ENCODE peak calls at places on chromosomes 11 and 22, in six cellular contexts. One of them, this sample, is unnamed.

GRCh38 chr11:1625541-1625940 is 3.6 kb upstream of the KRTAP5-4 start:
- DNase-seq in activated CD8-positive, alpha-beta T cell treated with anti-CD3 and anti-CD28 coated beads for 36 hours: no peak
- DNase-seq in kidney tubule cell: no peak
- DNase-seq in AML-193: no peak
- DNase-seq in naive thymus-derived CD4-positive, alpha-beta T cell: no peak
- DNase-seq in type B pancreatic cell: no peak
- DNase-seq in this sample: no peak

GRCh38 chr11:59953463-59954218 is 10.2 kb upstream of the OOSP4A start:
- DNase-seq in activated CD8-positive, alpha-beta T cell treated with anti-CD3 and anti-CD28 coated beads for 36 hours: no peak
- DNase-seq in kidney tubule cell: peak; percentile 2
- DNase-seq in AML-193: no peak
- DNase-seq in naive thymus-derived CD4-positive, alpha-beta T cell: no peak
- DNase-seq in type B pancreatic cell: no peak
- DNase-seq in this sample: no peak

GRCh38 chr11:125873881-125874555 is 13.4 kb upstream of the HYLS1 start:
- DNase-seq in activated CD8-positive, alpha-beta T cell treated with anti-CD3 and anti-CD28 coated beads for 36 hours: no peak
- DNase-seq in kidney tubule cell: no peak
- DNase-seq in AML-193: no peak
- DNase-seq in naive thymus-derived CD4-positive, alpha-beta T cell: no peak
- DNase-seq in type B pancreatic cell: no peak
- DNase-seq in this sample: no peak

GRCh38 chr11:64566042-64566914 is 24.7 kb upstream of the SLC22A12 start:
- DNase-seq in activated CD8-positive, alpha-beta T cell treated with anti-CD3 and anti-CD28 coated beads for 36 hours: peak; percentile 43
- DNase-seq in kidney tubule cell: peak; percentile 58
- DNase-seq in AML-193: no peak
- DNase-seq in naive thymus-derived CD4-positive, alpha-beta T cell: peak; percentile 18
- DNase-seq in type B pancreatic cell: no peak
- DNase-seq in this sample: no peak

GRCh38 chr11:61472868-61473267 is 35.7 kb upstream of the LRRC10B start:
- DNase-seq in activated CD8-positive, alpha-beta T cell treated with anti-CD3 and anti-CD28 coated beads for 36 hours: no peak
- DNase-seq in kidney tubule cell: no peak
- DNase-seq in AML-193: no peak
- DNase-seq in naive thymus-derived CD4-positive, alpha-beta T cell: no peak
- DNase-seq in type B pancreatic cell: no peak
- DNase-seq in this sample: no peak

GRCh38 chr11:65811764-65812475 is 21.8 kb upstream of the SNX32 start:
- DNase-seq in activated CD8-positive, alpha-beta T cell treated with anti-CD3 and anti-CD28 coated beads for 36 hours: no peak
- DNase-seq in kidney tubule cell: no peak
- DNase-seq in AML-193: no peak
- DNase-seq in naive thymus-derived CD4-positive, alpha-beta T cell: no peak
- DNase-seq in type B pancreatic cell: no peak
- DNase-seq in this sample: no peak

GRCh38 chr11:121761171-121761570 is 308.4 kb upstream of the SORL1-AS1 start:
- DNase-seq in activated CD8-positive, alpha-beta T cell treated with anti-CD3 and anti-CD28 coated beads for 36 hours: no peak
- DNase-seq in kidney tubule cell: no peak
- DNase-seq in AML-193: no peak
- DNase-seq in naive thymus-derived CD4-positive, alpha-beta T cell: no peak
- DNase-seq in type B pancreatic cell: no peak
- DNase-seq in this sample: peak; percentile 17

GRCh38 chr22:32721328-32722180 is 80.0 kb upstream of the TIMP3 start:
- DNase-seq in activated CD8-positive, alpha-beta T cell treated with anti-CD3 and anti-CD28 coated beads for 36 hours: no peak
- DNase-seq in kidney tubule cell: no peak
- DNase-seq in AML-193: no peak
- DNase-seq in naive thymus-derived CD4-positive, alpha-beta T cell: no peak
- DNase-seq in type B pancreatic cell: no peak
- DNase-seq in this sample: no peak

GRCh38 chr11:112017538-112017937 is 7.7 kb upstream of the DLAT start:
- DNase-seq in activated CD8-positive, alpha-beta T cell treated with anti-CD3 and anti-CD28 coated beads for 36 hours: no peak
- DNase-seq in kidney tubule cell: no peak
- DNase-seq in AML-193: no peak
- DNase-seq in naive thymus-derived CD4-positive, alpha-beta T cell: no peak
- DNase-seq in type B pancreatic cell: no peak
- DNase-seq in this sample: no peak

GRCh38 chr11:111231836-111232235 is 13.7 kb upstream of the POU2AF2 start:
- DNase-seq in activated CD8-positive, alpha-beta T cell treated with anti-CD3 and anti-CD28 coated beads for 36 hours: no peak
- DNase-seq in kidney tubule cell: no peak
- DNase-seq in AML-193: no peak
- DNase-seq in naive thymus-derived CD4-positive, alpha-beta T cell: no peak
- DNase-seq in type B pancreatic cell: no peak
- DNase-seq in this sample: no peak

GRCh38 chr11:2319791-2320481 is 18.1 kb downstream of the TSPAN32 start:
- DNase-seq in activated CD8-positive, alpha-beta T cell treated with anti-CD3 and anti-CD28 coated beads for 36 hours: no peak
- DNase-seq in kidney tubule cell: no peak
- DNase-seq in AML-193: no peak
- DNase-seq in naive thymus-derived CD4-positive, alpha-beta T cell: no peak
- DNase-seq in type B pancreatic cell: peak; percentile 43
- DNase-seq in this sample: no peak

GRCh38 chr22:42921301-42921700 is 64.2 kb upstream of the ARFGAP3 start:
- DNase-seq in activated CD8-positive, alpha-beta T cell treated with anti-CD3 and anti-CD28 coated beads for 36 hours: no peak
- DNase-seq in kidney tubule cell: no peak
- DNase-seq in AML-193: no peak
- DNase-seq in naive thymus-derived CD4-positive, alpha-beta T cell: no peak
- DNase-seq in type B pancreatic cell: no peak
- DNase-seq in this sample: no peak

GRCh38 chr11:57638005-57638760 is 11.5 kb downstream of the YPEL4 start:
- DNase-seq in activated CD8-positive, alpha-beta T cell treated with anti-CD3 and anti-CD28 coated beads for 36 hours: peak; percentile 22
- DNase-seq in kidney tubule cell: peak; percentile 86
- DNase-seq in AML-193: no peak
- DNase-seq in naive thymus-derived CD4-positive, alpha-beta T cell: no peak
- DNase-seq in type B pancreatic cell: peak; percentile 84
- DNase-seq in this sample: no peak

GRCh38 chr11:68524681-68525080 is 64.1 kb downstream of the PPP6R3 start:
- DNase-seq in activated CD8-positive, alpha-beta T cell treated with anti-CD3 and anti-CD28 coated beads for 36 hours: no peak
- DNase-seq in kidney tubule cell: no peak
- DNase-seq in AML-193: no peak
- DNase-seq in naive thymus-derived CD4-positive, alpha-beta T cell: no peak
- DNase-seq in type B pancreatic cell: no peak
- DNase-seq in this sample: no peak

GRCh38 chr11:6468712-6469495 is 4.8 kb downstream of the TRIM3 start:
- DNase-seq in activated CD8-positive, alpha-beta T cell treated with anti-CD3 and anti-CD28 coated beads for 36 hours: peak; percentile 45
- DNase-seq in kidney tubule cell: peak; percentile 74
- DNase-seq in AML-193: no peak
- DNase-seq in naive thymus-derived CD4-positive, alpha-beta T cell: no peak
- DNase-seq in type B pancreatic cell: peak; percentile 83
- DNase-seq in this sample: peak; percentile 96

GRCh38 chr11:129146196-129146595 is 45.9 kb downstream of the ARHGAP32 start:
- DNase-seq in activated CD8-positive, alpha-beta T cell treated with anti-CD3 and anti-CD28 coated beads for 36 hours: no peak
- DNase-seq in kidney tubule cell: no peak
- DNase-seq in AML-193: no peak
- DNase-seq in naive thymus-derived CD4-positive, alpha-beta T cell: no peak
- DNase-seq in type B pancreatic cell: no peak
- DNase-seq in this sample: no peak

GRCh38 chr11:110655967-110656366 is 56.3 kb downstream of the ARHGAP20 start:
- DNase-seq in activated CD8-positive, alpha-beta T cell treated with anti-CD3 and anti-CD28 coated beads for 36 hours: no peak
- DNase-seq in kidney tubule cell: no peak
- DNase-seq in AML-193: no peak
- DNase-seq in naive thymus-derived CD4-positive, alpha-beta T cell: no peak
- DNase-seq in type B pancreatic cell: no peak
- DNase-seq in this sample: no peak

GRCh38 chr11:55942785-55943392 is 6.7 kb upstream of the OR5I1 start:
- DNase-seq in activated CD8-positive, alpha-beta T cell treated with anti-CD3 and anti-CD28 coated beads for 36 hours: no peak
- DNase-seq in kidney tubule cell: peak; percentile 35
- DNase-seq in AML-193: peak; percentile 29
- DNase-seq in naive thymus-derived CD4-positive, alpha-beta T cell: no peak
- DNase-seq in type B pancreatic cell: no peak
- DNase-seq in this sample: no peak

GRCh38 chr11:3220521-3221407 is 2.2 kb upstream of the MRGPRG start:
- DNase-seq in activated CD8-positive, alpha-beta T cell treated with anti-CD3 and anti-CD28 coated beads for 36 hours: no peak
- DNase-seq in kidney tubule cell: no peak
- DNase-seq in AML-193: no peak
- DNase-seq in naive thymus-derived CD4-positive, alpha-beta T cell: no peak
- DNase-seq in type B pancreatic cell: peak; percentile 67
- DNase-seq in this sample: no peak

GRCh38 chr11:3091846-3092602 is 34.8 kb upstream of the CARS1 start:
- DNase-seq in activated CD8-positive, alpha-beta T cell treated with anti-CD3 and anti-CD28 coated beads for 36 hours: peak; percentile 79
- DNase-seq in kidney tubule cell: peak; percentile 84
- DNase-seq in AML-193: peak; percentile 44
- DNase-seq in naive thymus-derived CD4-positive, alpha-beta T cell: peak; percentile 50
- DNase-seq in type B pancreatic cell: peak; percentile 79
- DNase-seq in this sample: no peak

GRCh38 chr11:17477084-17477333 is 364 bp upstream of the ABCC8 start:
- DNase-seq in activated CD8-positive, alpha-beta T cell treated with anti-CD3 and anti-CD28 coated beads for 36 hours: no peak
- DNase-seq in kidney tubule cell: no peak
- DNase-seq in AML-193: no peak
- DNase-seq in naive thymus-derived CD4-positive, alpha-beta T cell: no peak
- DNase-seq in type B pancreatic cell: no peak
- DNase-seq in this sample: no peak

GRCh38 chr22:44738347-44738715 is 14.0 kb upstream of the ARHGAP8 start:
- DNase-seq in activated CD8-positive, alpha-beta T cell treated with anti-CD3 and anti-CD28 coated beads for 36 hours: no peak
- DNase-seq in kidney tubule cell: peak; percentile 75
- DNase-seq in AML-193: no peak
- DNase-seq in naive thymus-derived CD4-positive, alpha-beta T cell: no peak
- DNase-seq in type B pancreatic cell: no peak
- DNase-seq in this sample: no peak

GRCh38 chr11:2940166-2940929 is 11.1 kb upstream of the PHLDA2 start:
- DNase-seq in activated CD8-positive, alpha-beta T cell treated with anti-CD3 and anti-CD28 coated beads for 36 hours: peak; percentile 72
- DNase-seq in kidney tubule cell: peak; percentile 89
- DNase-seq in AML-193: no peak
- DNase-seq in naive thymus-derived CD4-positive, alpha-beta T cell: no peak
- DNase-seq in type B pancreatic cell: no peak
- DNase-seq in this sample: no peak

GRCh38 chr22:30298005-30298701 is 8.8 kb upstream of the CASTOR1 start:
- DNase-seq in activated CD8-positive, alpha-beta T cell treated with anti-CD3 and anti-CD28 coated beads for 36 hours: no peak
- DNase-seq in kidney tubule cell: no peak
- DNase-seq in AML-193: no peak
- DNase-seq in naive thymus-derived CD4-positive, alpha-beta T cell: no peak
- DNase-seq in type B pancreatic cell: no peak
- DNase-seq in this sample: no peak

GRCh38 chr11:506950-507726 is at the start of gene RNH1:
- DNase-seq in activated CD8-positive, alpha-beta T cell treated with anti-CD3 and anti-CD28 coated beads for 36 hours: peak; percentile 99
- DNase-seq in kidney tubule cell: peak; percentile 94
- DNase-seq in AML-193: peak; percentile 90
- DNase-seq in naive thymus-derived CD4-positive, alpha-beta T cell: peak; percentile 95
- DNase-seq in type B pancreatic cell: peak; percentile 100
- DNase-seq in this sample: peak; percentile 99

GRCh38 chr11:68929135-68929534 is 25.4 kb downstream of the IGHMBP2 start:
- DNase-seq in activated CD8-positive, alpha-beta T cell treated with anti-CD3 and anti-CD28 coated beads for 36 hours: no peak
- DNase-seq in kidney tubule cell: no peak
- DNase-seq in AML-193: no peak
- DNase-seq in naive thymus-derived CD4-positive, alpha-beta T cell: no peak
- DNase-seq in type B pancreatic cell: no peak
- DNase-seq in this sample: no peak

GRCh38 chr11:109298865-109299264 is 123.1 kb upstream of the C11orf87 start:
- DNase-seq in activated CD8-positive, alpha-beta T cell treated with anti-CD3 and anti-CD28 coated beads for 36 hours: no peak
- DNase-seq in kidney tubule cell: no peak
- DNase-seq in AML-193: no peak
- DNase-seq in naive thymus-derived CD4-positive, alpha-beta T cell: no peak
- DNase-seq in type B pancreatic cell: no peak
- DNase-seq in this sample: no peak

GRCh38 chr11:9726313-9727022 is 62.6 kb downstream of the SWAP70 start:
- DNase-seq in activated CD8-positive, alpha-beta T cell treated with anti-CD3 and anti-CD28 coated beads for 36 hours: no peak
- DNase-seq in kidney tubule cell: peak; percentile 80
- DNase-seq in AML-193: no peak
- DNase-seq in naive thymus-derived CD4-positive, alpha-beta T cell: no peak
- DNase-seq in type B pancreatic cell: no peak
- DNase-seq in this sample: no peak

GRCh38 chr22:22848364-22848866 is 39.2 kb upstream of the IGLL5 start:
- DNase-seq in activated CD8-positive, alpha-beta T cell treated with anti-CD3 and anti-CD28 coated beads for 36 hours: peak; percentile 82
- DNase-seq in kidney tubule cell: peak; percentile 63
- DNase-seq in AML-193: peak; percentile 8
- DNase-seq in naive thymus-derived CD4-positive, alpha-beta T cell: peak; percentile 35
- DNase-seq in type B pancreatic cell: no peak
- DNase-seq in this sample: peak; percentile 91

GRCh38 chr11:67629386-67630229 is at the start of gene NUDT8:
- DNase-seq in activated CD8-positive, alpha-beta T cell treated with anti-CD3 and anti-CD28 coated beads for 36 hours: peak; percentile 94
- DNase-seq in kidney tubule cell: peak; percentile 86
- DNase-seq in AML-193: peak; percentile 77
- DNase-seq in naive thymus-derived CD4-positive, alpha-beta T cell: peak; percentile 81
- DNase-seq in type B pancreatic cell: no peak
- DNase-seq in this sample: no peak

GRCh38 chr11:33785609-33786008 is 11.3 kb upstream of the FBXO3 start:
- DNase-seq in activated CD8-positive, alpha-beta T cell treated with anti-CD3 and anti-CD28 coated beads for 36 hours: no peak
- DNase-seq in kidney tubule cell: no peak
- DNase-seq in AML-193: no peak
- DNase-seq in naive thymus-derived CD4-positive, alpha-beta T cell: no peak
- DNase-seq in type B pancreatic cell: no peak
- DNase-seq in this sample: no peak

GRCh38 chr11:64802370-64803162 is 448 bp downstream of the MAP4K2 start:
- DNase-seq in activated CD8-positive, alpha-beta T cell treated with anti-CD3 and anti-CD28 coated beads for 36 hours: peak; percentile 53
- DNase-seq in kidney tubule cell: no peak
- DNase-seq in AML-193: no peak
- DNase-seq in naive thymus-derived CD4-positive, alpha-beta T cell: peak; percentile 17
- DNase-seq in type B pancreatic cell: no peak
- DNase-seq in this sample: no peak

GRCh38 chr11:18802381-18803257 is 11.0 kb upstream of the PTPN5 start:
- DNase-seq in activated CD8-positive, alpha-beta T cell treated with anti-CD3 and anti-CD28 coated beads for 36 hours: peak; percentile 66
- DNase-seq in kidney tubule cell: peak; percentile 73
- DNase-seq in AML-193: peak; percentile 46
- DNase-seq in naive thymus-derived CD4-positive, alpha-beta T cell: no peak
- DNase-seq in type B pancreatic cell: no peak
- DNase-seq in this sample: peak; percentile 90

This sample was measured in esophagus muscularis mucosa.